ENCODE peak calls at places on chromosomes 6 and 20, in eight cellular contexts. One of them, this sample, is unnamed. For H3K27me3, the result is how much of the 10 kb centered on the place peaks cover.

GRCh38 chr6:8556370-8557018 is 121.1 kb upstream of the SLC35B3 start:
- DNase-seq in tibial artery: no peak
- DNase-seq in heart left ventricle: no peak
- DNase-seq in aorta: no peak
- DNase-seq in astrocyte: peak
- DNase-seq in right cardiac atrium: no peak
- DNase-seq in mammary epithelial cell: peak
- DNase-seq in ascending aorta: no peak
- DNase-seq in this sample: no peak

GRCh38 chr20:36145877-36146707 is 8.4 kb upstream of the EPB41L1 start:
- DNase-seq in mammary epithelial cell: no peak
- DNase-seq in aorta: no peak
- DNase-seq in tibial artery: peak
- DNase-seq in right cardiac atrium: peak
- DNase-seq in ascending aorta: peak
- DNase-seq in astrocyte: peak
- DNase-seq in heart left ventricle: peak
- DNase-seq in this sample: peak

GRCh38 chr20:57388953-57389694 is 2.1 kb upstream of the RBM38 start:
- DNase-seq in aorta: peak
- DNase-seq in tibial artery: peak
- DNase-seq in ascending aorta: peak
- DNase-seq in astrocyte: peak
- DNase-seq in mammary epithelial cell: peak
- DNase-seq in heart left ventricle: peak
- DNase-seq in right cardiac atrium: peak
- DNase-seq in this sample: peak

GRCh38 chr6:21653902-21654301 is 60.4 kb downstream of the SOX4 start:
- DNase-seq in mammary epithelial cell: no peak
- DNase-seq in right cardiac atrium: no peak
- DNase-seq in astrocyte: no peak
- DNase-seq in tibial artery: no peak
- DNase-seq in heart left ventricle: no peak
- DNase-seq in ascending aorta: no peak
- DNase-seq in aorta: no peak
- DNase-seq in this sample: no peak

GRCh38 chr20:47173596-47174216 is 182.8 kb downstream of the ZMYND8 start:
- DNase-seq in heart left ventricle: no peak
- DNase-seq in astrocyte: no peak
- DNase-seq in mammary epithelial cell: no peak
- DNase-seq in tibial artery: no peak
- DNase-seq in aorta: no peak
- DNase-seq in ascending aorta: no peak
- DNase-seq in right cardiac atrium: no peak
- DNase-seq in this sample: no peak

GRCh38 chr20:12535770-12536169 is 473.0 kb upstream of the SPTLC3 start:
- DNase-seq in ascending aorta: no peak
- DNase-seq in right cardiac atrium: no peak
- DNase-seq in mammary epithelial cell: no peak
- DNase-seq in aorta: no peak
- DNase-seq in astrocyte: no peak
- DNase-seq in tibial artery: no peak
- DNase-seq in heart left ventricle: no peak
- DNase-seq in this sample: no peak

GRCh38 chr20:8043687-8044278 is 24.2 kb upstream of the TMX4 start:
- DNase-seq in ascending aorta: no peak
- DNase-seq in tibial artery: no peak
- DNase-seq in aorta: no peak
- DNase-seq in heart left ventricle: peak
- DNase-seq in astrocyte: peak
- DNase-seq in right cardiac atrium: no peak
- DNase-seq in mammary epithelial cell: peak
- DNase-seq in this sample: peak

GRCh38 chr6:7647504-7647903 is 57.5 kb downstream of the SNRNP48 start:
- DNase-seq in heart left ventricle: no peak
- DNase-seq in tibial artery: no peak
- DNase-seq in ascending aorta: no peak
- DNase-seq in right cardiac atrium: no peak
- DNase-seq in astrocyte: no peak
- DNase-seq in aorta: no peak
- DNase-seq in mammary epithelial cell: no peak
- DNase-seq in this sample: no peak

GRCh38 chr6:138662474-138662873 is 111.1 kb upstream of the CCDC28A start:
- DNase-seq in heart left ventricle: no peak
- DNase-seq in ascending aorta: no peak
- DNase-seq in right cardiac atrium: no peak
- DNase-seq in astrocyte: no peak
- DNase-seq in aorta: no peak
- DNase-seq in tibial artery: no peak
- DNase-seq in mammary epithelial cell: peak
- DNase-seq in this sample: no peak

GRCh38 chr20:35252037-35252461 is 25.6 kb downstream of the MMP24 start:
- DNase-seq in mammary epithelial cell: no peak
- DNase-seq in heart left ventricle: no peak
- DNase-seq in right cardiac atrium: no peak
- DNase-seq in tibial artery: no peak
- DNase-seq in aorta: no peak
- DNase-seq in astrocyte: no peak
- DNase-seq in ascending aorta: no peak
- DNase-seq in this sample: no peak

GRCh38 chr6:84046755-84047154 is 13.2 kb downstream of the MRAP2 start:
- DNase-seq in aorta: no peak
- DNase-seq in tibial artery: no peak
- DNase-seq in astrocyte: no peak
- DNase-seq in ascending aorta: no peak
- DNase-seq in mammary epithelial cell: no peak
- DNase-seq in heart left ventricle: no peak
- DNase-seq in right cardiac atrium: no peak
- DNase-seq in this sample: no peak

DNA sequence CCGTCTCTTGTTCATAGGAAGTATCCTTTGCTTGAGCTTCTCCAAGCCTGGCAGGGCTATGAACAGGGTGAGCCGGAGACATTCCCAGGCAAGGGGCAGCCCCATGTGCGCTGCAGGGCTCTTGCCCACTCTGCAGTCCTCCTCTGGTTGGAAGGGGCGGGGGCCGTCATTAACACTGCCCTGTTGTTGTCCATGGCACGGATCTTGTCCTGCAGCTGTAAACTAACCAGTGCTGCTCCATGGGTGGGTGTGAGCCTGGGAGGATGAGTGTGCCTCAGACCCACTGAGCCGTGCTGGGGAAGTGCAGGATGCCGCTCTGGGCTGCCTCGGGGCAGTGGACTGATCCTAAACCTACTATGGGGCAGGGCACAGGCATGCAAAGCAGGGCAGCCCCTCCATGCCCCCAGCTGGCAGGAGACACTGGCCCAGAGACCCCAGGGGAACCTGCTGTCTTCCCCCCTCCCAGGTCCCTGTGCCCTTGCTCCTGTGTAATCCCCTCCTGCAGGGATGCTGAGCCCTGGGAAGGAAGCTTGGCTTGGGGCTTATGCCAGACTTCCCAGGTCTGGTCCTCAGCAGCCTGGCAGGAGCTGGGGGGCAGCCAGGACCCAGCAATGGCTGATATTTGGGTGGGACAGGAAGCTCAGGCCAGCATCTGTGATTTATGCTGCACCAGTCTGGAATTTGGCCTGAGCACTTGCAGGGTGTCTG is 8.5 kb downstream of the EBF4 start:
- DNase-seq in mammary epithelial cell: no peak
- DNase-seq in right cardiac atrium: no peak
- DNase-seq in ascending aorta: no peak
- DNase-seq in heart left ventricle: peak
- DNase-seq in aorta: no peak
- DNase-seq in astrocyte: no peak
- DNase-seq in tibial artery: no peak
- DNase-seq in this sample: no peak
- H3K27me3 ChIP-seq in mammary epithelial cell: under half
- H3K27me3 ChIP-seq in right cardiac atrium: under half
- H3K27me3 ChIP-seq in ascending aorta: under half
- H3K27me3 ChIP-seq in heart left ventricle: under half
- H3K27me3 ChIP-seq in aorta: under half
- H3K27me3 ChIP-seq in astrocyte: under half
- H3K27me3 ChIP-seq in tibial artery: under half
- H3K27me3 ChIP-seq in this sample: under half

GRCh38 chr20:2794202-2794748 is 6.2 kb downstream of the CPXM1 start:
- DNase-seq in ascending aorta: no peak
- DNase-seq in tibial artery: no peak
- DNase-seq in astrocyte: no peak
- DNase-seq in right cardiac atrium: no peak
- DNase-seq in mammary epithelial cell: no peak
- DNase-seq in aorta: no peak
- DNase-seq in heart left ventricle: no peak
- DNase-seq in this sample: no peak

GRCh38 chr20:2795451-2795850 is 5.0 kb downstream of the CPXM1 start:
- DNase-seq in ascending aorta: no peak
- DNase-seq in right cardiac atrium: no peak
- DNase-seq in heart left ventricle: no peak
- DNase-seq in astrocyte: no peak
- DNase-seq in mammary epithelial cell: no peak
- DNase-seq in tibial artery: no peak
- DNase-seq in aorta: no peak
- DNase-seq in this sample: no peak

GRCh38 chr20:2796011-2796660 is 4.3 kb downstream of the CPXM1 start:
- DNase-seq in astrocyte: no peak
- DNase-seq in right cardiac atrium: no peak
- DNase-seq in aorta: no peak
- DNase-seq in ascending aorta: no peak
- DNase-seq in mammary epithelial cell: no peak
- DNase-seq in tibial artery: no peak
- DNase-seq in heart left ventricle: no peak
- DNase-seq in this sample: no peak

GRCh38 chr20:2793471-2793870 is 7.0 kb downstream of the CPXM1 start:
- DNase-seq in right cardiac atrium: no peak
- DNase-seq in heart left ventricle: no peak
- DNase-seq in mammary epithelial cell: no peak
- DNase-seq in ascending aorta: no peak
- DNase-seq in tibial artery: no peak
- DNase-seq in aorta: no peak
- DNase-seq in astrocyte: no peak
- DNase-seq in this sample: no peak

DNA sequence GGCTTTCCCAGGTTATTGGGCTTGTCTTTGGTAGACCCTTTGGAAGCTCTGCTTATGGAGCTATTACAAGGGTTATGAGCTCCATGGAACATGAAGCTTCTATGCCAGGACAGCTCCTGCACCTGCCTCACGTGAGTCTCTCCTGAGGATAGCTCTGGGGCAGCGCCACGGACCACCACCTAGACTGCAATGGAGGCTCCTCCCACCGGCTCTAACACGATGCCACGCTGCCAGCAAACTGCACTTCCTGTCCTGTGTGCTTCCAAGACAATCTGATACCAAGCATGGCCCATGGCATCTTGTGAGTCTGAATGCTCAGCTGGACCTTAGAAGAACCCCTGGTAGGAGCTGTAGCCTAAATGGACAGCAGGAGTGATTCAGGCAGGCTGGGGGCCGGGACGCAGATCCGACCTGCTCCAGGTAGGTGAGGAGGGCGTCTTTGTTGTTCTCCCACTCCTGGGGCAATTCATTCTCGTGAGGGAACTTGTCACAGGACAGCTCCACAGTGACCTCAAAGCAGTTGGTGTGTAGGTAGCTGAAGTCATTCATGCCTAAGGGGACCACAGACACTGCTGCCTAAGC is 5.5 kb downstream of the CPXM1 start:
- DNase-seq in astrocyte: no peak
- DNase-seq in heart left ventricle: no peak
- DNase-seq in aorta: no peak
- DNase-seq in right cardiac atrium: no peak
- DNase-seq in ascending aorta: no peak
- DNase-seq in mammary epithelial cell: no peak
- DNase-seq in tibial artery: no peak
- DNase-seq in this sample: no peak
- H3K27me3 ChIP-seq in astrocyte: under half
- H3K27me3 ChIP-seq in heart left ventricle: under half
- H3K27me3 ChIP-seq in aorta: under half
- H3K27me3 ChIP-seq in right cardiac atrium: under half
- H3K27me3 ChIP-seq in ascending aorta: under half
- H3K27me3 ChIP-seq in mammary epithelial cell: under half
- H3K27me3 ChIP-seq in tibial artery: under half
- H3K27me3 ChIP-seq in this sample: half or more

GRCh38 chr20:665276-665675 is 10.3 kb downstream of the SCRT2 start:
- DNase-seq in right cardiac atrium: no peak
- DNase-seq in aorta: no peak
- DNase-seq in mammary epithelial cell: no peak
- DNase-seq in heart left ventricle: no peak
- DNase-seq in tibial artery: no peak
- DNase-seq in ascending aorta: no peak
- DNase-seq in astrocyte: no peak
- DNase-seq in this sample: no peak
- H3K27me3 ChIP-seq in right cardiac atrium: under half
- H3K27me3 ChIP-seq in aorta: under half
- H3K27me3 ChIP-seq in mammary epithelial cell: under half
- H3K27me3 ChIP-seq in heart left ventricle: under half
- H3K27me3 ChIP-seq in tibial artery: under half
- H3K27me3 ChIP-seq in ascending aorta: under half
- H3K27me3 ChIP-seq in astrocyte: under half
- H3K27me3 ChIP-seq in this sample: half or more

GRCh38 chr20:59250293-59250692 is 50.1 kb upstream of the EDN3 start:
- DNase-seq in mammary epithelial cell: no peak
- DNase-seq in tibial artery: no peak
- DNase-seq in right cardiac atrium: no peak
- DNase-seq in aorta: no peak
- DNase-seq in heart left ventricle: no peak
- DNase-seq in astrocyte: no peak
- DNase-seq in ascending aorta: no peak
- DNase-seq in this sample: no peak

GRCh38 chr20:59258103-59258705 is 42.2 kb upstream of the EDN3 start:
- DNase-seq in tibial artery: no peak
- DNase-seq in aorta: no peak
- DNase-seq in mammary epithelial cell: no peak
- DNase-seq in right cardiac atrium: no peak
- DNase-seq in astrocyte: no peak
- DNase-seq in heart left ventricle: no peak
- DNase-seq in ascending aorta: no peak
- DNase-seq in this sample: no peak

GRCh38 chr20:59253325-59253724 is 47.1 kb upstream of the EDN3 start:
- DNase-seq in mammary epithelial cell: no peak
- DNase-seq in right cardiac atrium: no peak
- DNase-seq in tibial artery: no peak
- DNase-seq in astrocyte: no peak
- DNase-seq in ascending aorta: no peak
- DNase-seq in aorta: no peak
- DNase-seq in heart left ventricle: no peak
- DNase-seq in this sample: no peak

GRCh38 chr20:59255256-59255655 is 45.2 kb upstream of the EDN3 start:
- DNase-seq in right cardiac atrium: no peak
- DNase-seq in astrocyte: no peak
- DNase-seq in mammary epithelial cell: no peak
- DNase-seq in heart left ventricle: no peak
- DNase-seq in aorta: no peak
- DNase-seq in ascending aorta: no peak
- DNase-seq in tibial artery: no peak
- DNase-seq in this sample: no peak

DNA sequence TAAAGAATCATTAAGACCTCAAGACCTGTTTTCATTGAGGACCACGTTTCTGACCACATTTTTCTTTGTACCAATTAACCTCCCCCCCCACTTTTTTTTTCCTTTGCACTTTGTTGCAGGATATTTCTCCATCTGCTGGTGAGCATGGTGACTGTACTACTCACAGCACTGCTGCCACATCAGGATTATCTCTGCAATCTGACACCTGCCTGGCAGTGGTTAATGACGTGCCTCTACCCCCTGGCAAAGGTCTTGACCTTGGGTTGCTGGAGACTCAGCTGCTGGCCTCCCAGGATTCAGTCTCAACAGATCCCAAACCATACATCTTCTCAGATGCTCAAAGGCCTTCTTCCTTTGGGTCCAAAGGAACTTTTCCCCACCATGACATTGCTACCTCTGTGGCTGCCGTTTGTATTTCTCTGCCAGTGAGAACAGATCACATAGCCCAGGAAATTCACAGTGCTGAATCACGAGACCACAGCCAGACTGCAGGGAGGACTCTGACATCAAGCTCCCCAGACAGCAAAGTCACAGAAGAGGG is 46.6 kb upstream of the EDN3 start:
- DNase-seq in tibial artery: no peak
- DNase-seq in mammary epithelial cell: no peak
- DNase-seq in ascending aorta: no peak
- DNase-seq in astrocyte: no peak
- DNase-seq in aorta: no peak
- DNase-seq in heart left ventricle: no peak
- DNase-seq in right cardiac atrium: no peak
- DNase-seq in this sample: no peak
- H3K27me3 ChIP-seq in tibial artery: under half
- H3K27me3 ChIP-seq in mammary epithelial cell: under half
- H3K27me3 ChIP-seq in ascending aorta: under half
- H3K27me3 ChIP-seq in astrocyte: under half
- H3K27me3 ChIP-seq in aorta: under half
- H3K27me3 ChIP-seq in heart left ventricle: under half
- H3K27me3 ChIP-seq in right cardiac atrium: under half
- H3K27me3 ChIP-seq in this sample: under half

This sample was measured in heart right ventricle.